ENCODE peak calls at places on chromosome 9, in seven cellular contexts. J is HL-60; R is heart left ventricle; X is AG09319; H is WERI-Rb-1; Y is kidney; L is CD4-positive, alpha-beta T cell. I is an unnamed sample.

GRCh38 chr9:114908104-114908621 is 22.2 kb downstream of the TNFSF8 start:
- DNase-seq in R (no peak), H (peak), Y (no peak), X (no peak), J (no peak), L (no peak), I (no peak)

GRCh38 chr9:137064027-137064879 is 6.1 kb downstream of the SAPCD2 start:
- DNase-seq in H (peak), Y (no peak), X (no peak), R (peak), L (peak), J (peak), I (no peak)

GRCh38 chr9:79131876-79132377 is 439.8 kb upstream of the TLE4 start:
- DNase-seq in L (no peak), Y (no peak), J (no peak), R (no peak), H (peak), X (no peak), I (no peak)

GRCh38 chr9:79215819-79216218 is 355.9 kb upstream of the TLE4 start:
- DNase-seq in H (no peak), L (no peak), R (no peak), J (no peak), Y (no peak), X (no peak), I (no peak)

GRCh38 chr9:116051528-116051927 is 102.1 kb upstream of the PAPPA start:
- DNase-seq in X (no peak), H (peak), L (no peak), J (no peak), Y (no peak), R (no peak), I (no peak)

GRCh38 chr9:134221273-134222017 is 57.1 kb upstream of the RNU6ATAC start:
- DNase-seq in Y (peak), L (no peak), X (no peak), J (no peak), R (no peak), H (no peak), I (peak)

GRCh38 chr9:1939926-1940368 is 75.2 kb upstream of the SMARCA2 start:
- DNase-seq in J (peak), L (peak), X (no peak), H (peak), Y (no peak), R (no peak), I (no peak)

GRCh38 chr9:1959347-1959746 is 55.8 kb upstream of the SMARCA2 start:
- DNase-seq in R (no peak), J (no peak), X (no peak), Y (no peak), L (no peak), H (peak), I (no peak)

GRCh38 chr9:13898957-13899356 is 415.0 kb downstream of the NFIB start:
- DNase-seq in L (no peak), J (no peak), H (no peak), R (peak), Y (no peak), X (no peak), I (no peak)

GRCh38 chr9:77142366-77142765 is 35.0 kb upstream of the VPS13A start:
- DNase-seq in R (no peak), J (no peak), X (no peak), H (no peak), Y (no peak), L (no peak), I (no peak)

GRCh38 chr9:83584995-83585394 is 37.9 kb upstream of the IDNK start:
- DNase-seq in X (no peak), L (no peak), H (no peak), Y (no peak), J (no peak), R (no peak), I (no peak)

GRCh38 chr9:134372621-134373267 is 46.5 kb downstream of the RXRA start:
- DNase-seq in Y (no peak), L (no peak), R (no peak), H (no peak), X (no peak), J (peak), I (no peak)

GRCh38 chr9:18324928-18325327 is 149.0 kb upstream of the ADAMTSL1 start:
- DNase-seq in Y (no peak), J (no peak), H (no peak), R (no peak), L (no peak), X (no peak), I (no peak)

GRCh38 chr9:121596515-121596914 is 54.9 kb upstream of the DAB2IP start:
- DNase-seq in X (no peak), R (no peak), J (no peak), H (no peak), L (no peak), Y (no peak), I (no peak)

GRCh38 chr9:129812385-129812784 is 9.4 kb downstream of the TOR1B start:
- DNase-seq in X (no peak), Y (no peak), H (peak), J (no peak), R (no peak), L (no peak), I (no peak)

GRCh38 chr9:15485836-15486678 is 24.7 kb downstream of the PSIP1 start:
- DNase-seq in Y (no peak), R (no peak), X (no peak), H (no peak), J (no peak), L (no peak), I (no peak)

GRCh38 chr9:35254237-35254636 is 92.4 kb downstream of the UNC13B start:
- DNase-seq in H (no peak), L (no peak), J (no peak), X (no peak), R (no peak), Y (no peak), I (no peak)

GRCh38 chr9:33044162-33044673 is 19.1 kb downstream of the DNAJA1 start:
- DNase-seq in R (peak), X (peak), Y (peak), H (peak), L (peak), J (peak), I (no peak)

GRCh38 chr9:33042528-33042927 is 17.5 kb downstream of the DNAJA1 start:
- DNase-seq in R (no peak), X (no peak), J (no peak), H (no peak), L (no peak), Y (no peak), I (no peak)

GRCh38 chr9:33041459-33042188 is 16.6 kb downstream of the DNAJA1 start:
- DNase-seq in Y (no peak), X (no peak), J (no peak), L (no peak), H (no peak), R (no peak), I (no peak)

GRCh38 chr9:33048054-33048465 is 23.0 kb downstream of the DNAJA1 start:
- DNase-seq in H (no peak), J (no peak), X (no peak), R (no peak), L (no peak), Y (no peak), I (no peak)

DNA sequence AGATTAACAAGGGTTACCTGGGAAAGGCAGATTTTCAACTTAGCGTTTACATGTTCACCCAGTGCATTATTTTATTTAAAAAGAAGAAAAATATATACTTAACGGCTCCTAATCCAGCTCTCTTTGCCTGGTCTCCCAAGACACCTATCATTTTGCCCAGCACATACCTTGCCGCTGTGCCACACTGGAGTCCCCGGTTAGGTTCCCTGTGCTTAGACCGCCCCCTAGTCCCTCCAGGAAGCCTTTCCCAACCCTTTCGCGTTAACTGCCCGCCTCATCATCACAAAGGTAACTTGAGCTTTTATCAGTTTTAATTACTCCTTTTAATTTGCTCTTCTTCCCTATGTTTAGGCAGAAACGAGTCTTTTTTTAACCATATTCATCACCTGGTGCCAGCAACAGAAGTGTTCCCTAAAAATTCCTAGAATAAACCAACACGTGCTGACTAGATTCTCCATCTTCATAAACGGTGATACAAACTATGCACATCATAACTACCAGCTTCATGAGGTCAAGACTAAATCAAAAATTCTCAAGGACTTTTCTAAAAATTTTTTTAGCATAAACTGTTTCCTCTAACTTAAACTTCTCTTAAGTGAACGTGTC is 19.7 kb downstream of the DNAJA1 start:
- DNase-seq in H (peak), Y (no peak), R (peak), L (no peak), X (no peak), J (no peak), I (no peak)
- TF ChIP-seq CTCF in H (peak), Y (peak), R (no peak), L (no peak), X (peak), J (no peak), I (peak)

GRCh38 chr9:132354645-132355355 is at the start of gene SETX:
- DNase-seq in Y (peak), X (peak), L (peak), H (peak), R (peak), J (peak), I (peak)
- TF ChIP-seq CTCF in Y (no peak), X (no peak), L (no peak), H (no peak), R (no peak), J (no peak), I (no peak)

GRCh38 chr9:101326501-101326900 is 58.3 kb downstream of the BAAT start:
- DNase-seq in X (no peak), L (no peak), Y (no peak), H (no peak), J (no peak), R (no peak), I (no peak)

GRCh38 chr9:101325053-101325452 is 59.8 kb downstream of the BAAT start:
- DNase-seq in R (no peak), H (no peak), L (no peak), X (no peak), Y (no peak), J (no peak), I (no peak)

GRCh38 chr9:101323129-101323528 is 61.7 kb downstream of the BAAT start:
- DNase-seq in L (no peak), H (no peak), J (no peak), R (no peak), X (no peak), Y (no peak), I (no peak)

GRCh38 chr9:101326035-101326434 is 58.8 kb downstream of the BAAT start:
- DNase-seq in R (no peak), X (no peak), L (no peak), Y (no peak), H (no peak), J (no peak), I (no peak)

GRCh38 chr9:101324245-101324804 is 60.5 kb downstream of the BAAT start:
- DNase-seq in J (no peak), H (no peak), R (no peak), Y (no peak), L (no peak), X (no peak), I (no peak)
- TF ChIP-seq CTCF in J (no peak), H (no peak), R (no peak), Y (no peak), L (no peak), X (no peak), I (no peak)

GRCh38 chr9:87427851-87428506 is 69.7 kb upstream of the DAPK1 start:
- DNase-seq in Y (no peak), L (no peak), H (no peak), R (no peak), X (no peak), J (no peak), I (no peak)

GRCh38 chr9:87425202-87425601 is 72.5 kb upstream of the DAPK1 start:
- DNase-seq in H (no peak), J (peak), X (no peak), R (no peak), Y (no peak), L (no peak), I (no peak)

GRCh38 chr9:87420884-87421283 is 76.8 kb upstream of the DAPK1 start:
- DNase-seq in H (no peak), J (no peak), L (no peak), X (no peak), R (no peak), Y (no peak), I (no peak)

GRCh38 chr9:87421734-87422133 is 75.9 kb upstream of the DAPK1 start:
- DNase-seq in X (no peak), L (no peak), H (no peak), Y (no peak), J (no peak), R (no peak), I (no peak)

DNA sequence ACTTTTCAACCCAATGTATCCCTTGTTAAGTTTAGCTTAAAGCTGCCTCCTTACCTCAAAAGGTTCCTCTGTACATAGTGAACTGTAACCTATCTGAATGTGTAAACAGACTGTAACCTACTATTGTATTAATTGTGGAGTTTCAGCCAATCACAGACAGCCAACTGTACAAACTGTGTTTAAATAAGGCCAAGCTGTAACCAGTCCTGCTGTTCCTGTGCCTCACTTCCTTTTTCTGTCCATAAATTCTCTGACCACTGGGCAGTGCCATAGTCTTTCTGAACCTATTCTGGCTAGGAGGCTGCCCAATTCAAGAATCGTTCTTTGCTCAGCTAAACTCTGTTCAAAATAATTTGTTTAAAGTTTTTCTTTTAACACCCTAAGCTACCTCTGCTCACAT is 74.7 kb upstream of the DAPK1 start:
- DNase-seq in Y (no peak), J (no peak), H (no peak), R (no peak), L (no peak), X (no peak), I (no peak)
- TF ChIP-seq CTCF in Y (no peak), J (no peak), H (no peak), R (no peak), L (no peak), X (no peak), I (peak)

DNA sequence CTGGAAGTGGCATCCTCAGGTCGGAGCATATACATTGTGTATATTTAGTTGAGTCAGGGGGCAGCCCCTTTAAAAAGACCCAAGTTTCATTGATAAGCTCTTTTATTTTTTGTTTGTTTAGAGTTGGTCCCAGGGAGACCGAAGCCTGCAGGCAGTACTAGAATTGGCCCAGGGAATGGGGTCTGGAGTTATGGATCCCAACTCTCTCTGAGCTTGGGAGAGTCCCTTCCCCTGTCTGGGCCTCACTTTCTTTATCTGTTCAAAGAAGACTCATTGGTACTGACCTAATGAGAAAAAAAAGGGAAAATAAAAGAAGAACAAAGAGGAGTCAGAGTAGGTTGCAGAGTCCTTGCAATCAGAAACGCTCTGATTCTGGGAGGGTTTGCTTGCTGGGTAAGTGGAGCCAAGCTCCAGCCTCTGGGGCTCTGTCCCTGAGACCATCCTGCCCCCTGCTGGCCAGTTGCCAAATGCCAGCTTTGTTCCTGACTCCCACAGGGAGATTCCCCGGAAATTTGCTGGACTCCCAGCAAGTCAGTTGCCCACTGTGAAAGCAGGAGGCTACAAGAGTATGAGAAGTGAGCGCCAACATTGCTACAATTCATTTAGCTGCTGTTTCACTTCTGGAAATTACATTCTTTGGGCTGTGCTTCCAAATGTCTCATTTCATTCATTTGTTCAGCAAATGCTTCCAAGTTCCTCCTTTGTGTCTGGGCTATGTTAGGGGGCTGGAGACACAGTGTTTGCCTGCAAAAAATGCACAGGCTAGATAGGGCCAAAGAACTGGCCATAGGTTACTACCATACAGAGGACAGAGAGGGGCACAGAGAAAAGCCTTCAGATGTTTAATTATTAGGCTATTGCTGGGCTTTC is 156.2 kb downstream of the MELK start:
- DNase-seq in X (peak), R (peak), L (peak), H (peak), J (peak), Y (peak), I (peak)
- TF ChIP-seq CTCF in X (peak), R (peak), L (peak), H (peak), J (peak), Y (peak), I (peak)

DNA sequence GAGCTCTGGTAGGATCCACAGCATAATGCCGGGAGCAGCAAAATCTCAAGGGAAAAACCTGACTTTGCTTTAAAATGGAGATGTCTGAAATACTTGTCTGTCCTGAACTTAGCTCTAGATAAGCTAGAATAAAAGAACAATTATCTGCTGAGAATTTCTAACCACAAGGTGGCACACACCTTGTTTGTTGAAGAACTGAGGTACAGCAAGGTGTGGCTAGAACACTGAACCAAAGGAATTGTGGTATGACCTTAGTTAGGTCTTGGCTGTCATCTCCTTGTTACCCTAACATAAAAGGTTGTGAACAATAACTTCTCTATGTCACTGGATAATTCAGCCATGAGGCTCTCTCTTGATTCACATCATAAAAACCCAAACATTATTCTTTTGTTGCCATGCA is 72.3 kb upstream of the ANXA1 start:
- DNase-seq in Y (no peak), J (no peak), R (no peak), X (no peak), L (no peak), H (no peak), I (no peak)
- TF ChIP-seq CTCF in Y (peak), J (no peak), R (no peak), X (no peak), L (no peak), H (peak), I (peak)

I was measured in chondrocyte.